ENCODE peak calls at places on chromosome 4, in five cellular contexts. One of them, this sample, is unnamed.
A peak's percentile ranks its signal among the peaks of the same experiment; 100 is the strongest.

GRCh38 chr4:25030283-25031076 is at the start of gene LGI2:
- DNase-seq in K562: peak; percentile 27
- DNase-seq in GM12878: no peak
- DNase-seq in HepG2: no peak
- DNase-seq in A549: no peak
- DNase-seq in this sample: peak; percentile 63

GRCh38 chr4:188008377-188008776 is 12.8 kb downstream of the ZFP42 start:
- DNase-seq in HepG2: no peak
- DNase-seq in GM12878: no peak
- DNase-seq in K562: no peak
- DNase-seq in A549: no peak
- DNase-seq in this sample: no peak

GRCh38 chr4:90415116-90415515 is 287.9 kb downstream of the CCSER1 start:
- DNase-seq in K562: no peak
- DNase-seq in A549: no peak
- DNase-seq in HepG2: no peak
- DNase-seq in GM12878: no peak
- DNase-seq in this sample: no peak

GRCh38 chr4:82523179-82523578 is 38.6 kb downstream of the TMEM150C start:
- DNase-seq in HepG2: no peak
- DNase-seq in GM12878: no peak
- DNase-seq in A549: no peak
- DNase-seq in K562: no peak
- DNase-seq in this sample: peak; percentile 48

GRCh38 chr4:107578321-107578720 is 141.7 kb downstream of the PAPSS1 start:
- DNase-seq in A549: no peak
- DNase-seq in GM12878: no peak
- DNase-seq in HepG2: no peak
- DNase-seq in K562: no peak
- DNase-seq in this sample: no peak

GRCh38 chr4:4248885-4249203 is 821 bp upstream of the TMEM128 start:
- DNase-seq in GM12878: no peak
- DNase-seq in A549: no peak
- DNase-seq in K562: no peak
- DNase-seq in HepG2: peak; percentile 9
- DNase-seq in this sample: no peak

GRCh38 chr4:185110375-185110823 is 32.7 kb upstream of the SLC25A4 start:
- DNase-seq in A549: no peak
- DNase-seq in HepG2: no peak
- DNase-seq in K562: no peak
- DNase-seq in GM12878: no peak
- DNase-seq in this sample: no peak

GRCh38 chr4:125689839-125690238 is 375.1 kb downstream of the FAT4 start:
- DNase-seq in A549: no peak
- DNase-seq in K562: no peak
- DNase-seq in GM12878: no peak
- DNase-seq in HepG2: no peak
- DNase-seq in this sample: no peak

GRCh38 chr4:76644831-76645485 is 209.9 kb downstream of the SHROOM3 start:
- DNase-seq in GM12878: no peak
- DNase-seq in HepG2: no peak
- DNase-seq in A549: no peak
- DNase-seq in K562: no peak
- DNase-seq in this sample: no peak

GRCh38 chr4:128565565-128566186 is 243.8 kb upstream of the JADE1 start:
- DNase-seq in HepG2: peak; percentile 51
- DNase-seq in GM12878: no peak
- DNase-seq in K562: no peak
- DNase-seq in A549: no peak
- DNase-seq in this sample: peak; percentile 85

GRCh38 chr4:163087805-163088204 is 78.9 kb downstream of the NAF1 start:
- DNase-seq in K562: no peak
- DNase-seq in HepG2: no peak
- DNase-seq in GM12878: no peak
- DNase-seq in A549: no peak
- DNase-seq in this sample: no peak

GRCh38 chr4:128427832-128428366 is 140.3 kb upstream of the PGRMC2 start:
- DNase-seq in HepG2: peak; percentile 66
- DNase-seq in K562: peak; percentile 33
- DNase-seq in A549: peak; percentile 79
- DNase-seq in GM12878: no peak
- DNase-seq in this sample: peak; percentile 5

GRCh38 chr4:107792691-107793090 is 32.0 kb upstream of the SGMS2 start:
- DNase-seq in HepG2: no peak
- DNase-seq in A549: no peak
- DNase-seq in K562: no peak
- DNase-seq in GM12878: no peak
- DNase-seq in this sample: no peak

GRCh38 chr4:86032476-86033022 is 327.3 kb downstream of the MAPK10 start:
- DNase-seq in A549: no peak
- DNase-seq in K562: no peak
- DNase-seq in GM12878: no peak
- DNase-seq in HepG2: no peak
- DNase-seq in this sample: no peak

GRCh38 chr4:48311896-48312295 is 29.4 kb upstream of the SLAIN2 start:
- DNase-seq in GM12878: no peak
- DNase-seq in A549: no peak
- DNase-seq in K562: no peak
- DNase-seq in HepG2: no peak
- DNase-seq in this sample: no peak

GRCh38 chr4:75892508-75892907 is 9.7 kb downstream of the PPEF2 start:
- DNase-seq in GM12878: no peak
- DNase-seq in K562: peak; percentile 54
- DNase-seq in A549: peak; percentile 22
- DNase-seq in HepG2: no peak
- DNase-seq in this sample: peak; percentile 74

GRCh38 chr4:18935956-18936355 is 914.4 kb upstream of the LCORL start:
- DNase-seq in K562: no peak
- DNase-seq in HepG2: no peak
- DNase-seq in A549: no peak
- DNase-seq in GM12878: no peak
- DNase-seq in this sample: peak; percentile 1

GRCh38 chr4:172698256-172698655 is 470.4 kb upstream of the GALNT7 start:
- DNase-seq in A549: no peak
- DNase-seq in HepG2: no peak
- DNase-seq in K562: no peak
- DNase-seq in GM12878: no peak
- DNase-seq in this sample: no peak

GRCh38 chr4:90798948-90799347 is 671.8 kb downstream of the CCSER1 start:
- DNase-seq in A549: no peak
- DNase-seq in GM12878: no peak
- DNase-seq in K562: no peak
- DNase-seq in HepG2: no peak
- DNase-seq in this sample: no peak

GRCh38 chr4:118941149-118941548 is 52.5 kb downstream of the SYNPO2 start:
- DNase-seq in A549: no peak
- DNase-seq in K562: no peak
- DNase-seq in HepG2: peak; percentile 18
- DNase-seq in GM12878: no peak
- DNase-seq in this sample: no peak

GRCh38 chr4:186700746-186701145 is 22.9 kb downstream of the FAT1 start:
- DNase-seq in A549: no peak
- DNase-seq in HepG2: no peak
- DNase-seq in GM12878: no peak
- DNase-seq in K562: no peak
- DNase-seq in this sample: no peak

DNA sequence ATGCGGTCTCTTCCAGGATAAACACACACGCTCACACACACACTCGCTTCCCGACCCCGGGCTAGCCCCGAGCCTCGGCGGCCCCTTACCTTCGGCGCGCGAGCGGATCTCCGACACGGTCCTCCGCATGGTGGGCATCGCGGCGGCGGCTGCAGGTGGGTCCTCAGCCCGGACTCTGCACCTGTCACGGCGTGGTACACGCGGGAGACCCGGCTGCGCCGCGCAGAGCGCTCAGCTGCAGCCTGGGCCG is 244 bp downstream of the ATP8A1 start:
- DNase-seq in GM12878: no peak
- DNase-seq in A549: no peak
- DNase-seq in K562: no peak
- DNase-seq in HepG2: no peak
- DNase-seq in this sample: no peak
- H3K4me3 ChIP-seq in GM12878: peak overlapping the region; percentile 93
- H3K4me3 ChIP-seq in A549: peak overlapping the region; percentile 63
- H3K4me3 ChIP-seq in K562: peak overlapping the region; percentile 50
- H3K4me3 ChIP-seq in HepG2: peak overlapping the region; percentile 75
- H3K4me3 ChIP-seq in this sample: peak overlapping the region; percentile 68

GRCh38 chr4:152937280-152937534 is 1.1 kb downstream of the FHDC1 start:
- DNase-seq in K562: no peak
- DNase-seq in GM12878: no peak
- DNase-seq in HepG2: no peak
- DNase-seq in A549: no peak
- DNase-seq in this sample: no peak

GRCh38 chr4:152935138-152935537 is 985 bp upstream of the FHDC1 start:
- DNase-seq in HepG2: no peak
- DNase-seq in A549: peak; percentile 18
- DNase-seq in K562: peak; percentile 70
- DNase-seq in GM12878: no peak
- DNase-seq in this sample: peak; percentile 86

GRCh38 chr4:152936446-152937279 is 540 bp downstream of the FHDC1 start:
- DNase-seq in A549: peak; percentile 22
- DNase-seq in K562: peak; percentile 50
- DNase-seq in HepG2: no peak
- DNase-seq in GM12878: no peak
- DNase-seq in this sample: peak; percentile 91

GRCh38 chr4:152937535-152938236 is 1.6 kb downstream of the FHDC1 start:
- DNase-seq in A549: peak; percentile 23
- DNase-seq in HepG2: no peak
- DNase-seq in K562: peak; percentile 88
- DNase-seq in GM12878: no peak
- DNase-seq in this sample: peak; percentile 43

GRCh38 chr4:152935661-152936445 is at the start of gene FHDC1:
- DNase-seq in GM12878: no peak
- DNase-seq in A549: no peak
- DNase-seq in K562: peak; percentile 88
- DNase-seq in HepG2: no peak
- DNase-seq in this sample: peak; percentile 93
- TF ChIP-seq JUNB in GM12878: no peak
- TF ChIP-seq JUNB in A549: no peak
- TF ChIP-seq JUNB in K562: no peak
- TF ChIP-seq JUNB in HepG2: no peak
- TF ChIP-seq JUNB in this sample: no peak

GRCh38 chr4:54230479-54231418 is 1.7 kb downstream of the PDGFRA start:
- DNase-seq in GM12878: no peak
- DNase-seq in A549: no peak
- DNase-seq in K562: no peak
- DNase-seq in HepG2: no peak
- DNase-seq in this sample: peak; percentile 69

GRCh38 chr4:54229631-54230478 is 762 bp downstream of the PDGFRA start:
- DNase-seq in GM12878: no peak
- DNase-seq in A549: no peak
- DNase-seq in K562: no peak
- DNase-seq in HepG2: no peak
- DNase-seq in this sample: peak; percentile 64

GRCh38 chr4:54233128-54233696 is 4.1 kb downstream of the PDGFRA start:
- DNase-seq in K562: peak; percentile 73
- DNase-seq in HepG2: peak; percentile 55
- DNase-seq in GM12878: no peak
- DNase-seq in A549: peak; percentile 69
- DNase-seq in this sample: peak; percentile 90

GRCh38 chr4:54232151-54232688 is 3.1 kb downstream of the PDGFRA start:
- DNase-seq in A549: no peak
- DNase-seq in K562: no peak
- DNase-seq in HepG2: no peak
- DNase-seq in GM12878: no peak
- DNase-seq in this sample: peak; percentile 36

DNA sequence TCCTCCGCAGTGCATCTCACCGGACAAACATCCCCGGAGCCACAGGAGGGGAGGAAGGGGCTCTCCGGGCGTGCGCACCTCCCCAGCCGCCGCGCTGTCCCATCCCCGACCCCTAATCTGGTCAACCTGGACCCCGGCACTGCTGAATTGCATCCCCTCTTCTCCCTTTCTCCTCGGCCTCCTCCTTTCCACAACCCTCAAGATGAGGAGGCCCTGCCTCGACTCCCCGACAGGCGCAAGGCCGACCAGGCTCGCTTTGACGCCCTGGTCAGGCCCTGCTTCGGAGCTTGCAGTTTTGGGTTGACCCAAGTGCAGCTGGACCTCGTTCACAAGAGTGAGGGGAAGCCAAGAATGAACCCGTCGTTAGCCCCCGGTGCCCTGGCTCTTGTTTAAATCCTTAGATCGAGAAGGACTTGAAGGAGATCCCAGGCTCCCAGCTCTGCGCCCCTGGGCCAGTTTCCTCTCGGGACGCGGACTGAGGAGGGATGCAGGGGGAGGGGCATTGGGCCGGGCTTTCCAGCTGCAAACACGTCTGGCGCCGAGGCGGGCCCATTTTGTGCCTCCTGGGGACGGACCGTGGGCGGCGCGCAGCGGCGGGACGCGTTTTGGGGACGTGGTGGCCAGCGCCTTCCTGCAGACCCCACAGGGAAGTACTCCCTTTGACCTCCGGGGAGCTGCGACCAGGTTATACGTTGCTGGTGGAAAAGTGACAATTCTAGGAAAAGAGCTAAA is 2.5 kb downstream of the PDGFRA start:
- DNase-seq in K562: no peak
- DNase-seq in GM12878: no peak
- DNase-seq in HepG2: no peak
- DNase-seq in A549: no peak
- DNase-seq in this sample: peak; percentile 60
- H3K4me3 ChIP-seq in K562: no peak overlapping the region
- H3K4me3 ChIP-seq in GM12878: no peak overlapping the region
- H3K4me3 ChIP-seq in HepG2: no peak overlapping the region
- H3K4me3 ChIP-seq in A549: peak overlapping the region; percentile 37
- H3K4me3 ChIP-seq in this sample: peak overlapping the region; percentile 86

DNA sequence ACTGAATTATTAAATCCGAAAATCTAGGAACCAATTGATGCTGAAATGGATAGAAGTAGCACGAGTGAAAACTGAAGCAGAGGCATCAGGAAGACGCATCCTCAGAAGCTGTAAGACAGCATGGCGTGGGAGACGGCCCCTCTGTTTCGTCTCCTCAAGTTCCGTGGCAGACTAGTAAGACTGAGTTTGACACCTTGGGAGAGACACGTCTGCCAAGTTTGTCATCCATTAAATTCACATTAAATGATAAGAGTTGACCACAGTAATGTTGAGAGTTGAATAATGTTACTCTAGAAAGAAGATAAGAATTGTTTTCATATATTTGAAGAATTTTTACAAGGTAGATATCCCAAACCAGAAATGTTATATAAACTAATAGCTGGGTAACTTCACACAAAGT is 736.1 kb upstream of the FRG1 start:
- DNase-seq in HepG2: no peak
- DNase-seq in A549: no peak
- DNase-seq in K562: no peak
- DNase-seq in GM12878: no peak
- DNase-seq in this sample: peak; percentile 5
- TF ChIP-seq JUNB in HepG2: no peak
- TF ChIP-seq JUNB in A549: no peak
- TF ChIP-seq JUNB in K562: no peak
- TF ChIP-seq JUNB in GM12878: no peak
- TF ChIP-seq JUNB in this sample: no peak

GRCh38 chr4:13527983-13528822 is 16.1 kb downstream of the NKX3-2 start:
- DNase-seq in HepG2: no peak
- DNase-seq in K562: peak; percentile 6
- DNase-seq in GM12878: peak; percentile 56
- DNase-seq in A549: no peak
- DNase-seq in this sample: peak; percentile 47
- H3K4me3 ChIP-seq in HepG2: no peak overlapping the region
- H3K4me3 ChIP-seq in K562: no peak overlapping the region
- H3K4me3 ChIP-seq in GM12878: peak overlapping the region; percentile 53
- H3K4me3 ChIP-seq in A549: peak overlapping the region; percentile 27
- H3K4me3 ChIP-seq in this sample: peak overlapping the region; percentile 49

GRCh38 chr4:38150021-38150671 is 189.9 kb downstream of the PTTG2 start:
- DNase-seq in A549: no peak
- DNase-seq in HepG2: no peak
- DNase-seq in K562: no peak
- DNase-seq in GM12878: no peak
- DNase-seq in this sample: no peak
- TF ChIP-seq JUNB in A549: no peak
- TF ChIP-seq JUNB in HepG2: no peak
- TF ChIP-seq JUNB in K562: no peak
- TF ChIP-seq JUNB in GM12878: no peak
- TF ChIP-seq JUNB in this sample: no peak

This sample was measured in GM23338.